ENCODE peak calls at places on chromosomes 16 and 17, in ten cellular contexts. S, I, U, F, D, X, G, H, V and Z are unnamed samples.

GRCh38 chr17:17468217-17469010 is 8.4 kb upstream of the MED9 start:
- DNase-seq in X (no peak), I (no peak), S (no peak), U (no peak), F (peak; percentile 91), D (no peak), G (no peak), H (no peak), V (no peak), Z (no peak)

GRCh38 chr16:29662000-29662728 is 883 bp upstream of the SPN start:
- DNase-seq in G (no peak), D (no peak), S (no peak), I (no peak), F (no peak), V (no peak), H (no peak), X (no peak), U (no peak), Z (no peak)

GRCh38 chr16:76941091-76941490 is 249.9 kb upstream of the MON1B start:
- DNase-seq in I (no peak), G (no peak), S (no peak), F (no peak), U (no peak), V (no peak), H (no peak), D (no peak), X (no peak), Z (no peak)

GRCh38 chr17:69448431-69449102 is 34.1 kb downstream of the MAP2K6 start:
- DNase-seq in S (no peak), G (peak; percentile 40), X (peak; percentile 54), U (no peak), V (no peak), H (no peak), D (no peak), F (peak; percentile 11), I (no peak), Z (peak; percentile 89)

GRCh38 chr17:74192950-74193781 is 10.3 kb upstream of the RPL38 start:
- DNase-seq in F (peak; percentile 53), U (no peak), V (no peak), S (peak; percentile 75), D (no peak), H (peak; percentile 87), I (no peak), G (no peak), X (no peak), Z (no peak)

GRCh38 chr16:84460406-84461028 is 43.9 kb downstream of the MEAK7 start:
- DNase-seq in G (no peak), F (no peak), V (no peak), H (no peak), X (no peak), I (no peak), D (no peak), U (no peak), S (no peak), Z (no peak)

GRCh38 chr17:57985675-57985974 is 2.4 kb downstream of the VEZF1 start:
- DNase-seq in D (peak; percentile 56), V (peak; percentile 52), G (peak; percentile 48), F (no peak), H (no peak), S (no peak), I (no peak), X (peak; percentile 50), U (no peak), Z (no peak)

GRCh38 chr16:63702981-63703590 is 1418.8 kb downstream of the CDH11 start:
- DNase-seq in H (no peak), I (no peak), D (no peak), F (no peak), V (no peak), X (no peak), G (no peak), U (no peak), S (peak; percentile 21), Z (no peak)

GRCh38 chr17:35973333-35974260 is 7.7 kb downstream of the CCL16 start:
- DNase-seq in U (no peak), X (peak; percentile 87), H (no peak), F (peak; percentile 21), G (no peak), I (no peak), S (peak; percentile 99), D (no peak), V (no peak), Z (no peak)

GRCh38 chr16:23905027-23905426 is 69.2 kb downstream of the PRKCB start:
- DNase-seq in U (peak; percentile 4), X (peak; percentile 36), H (peak; percentile 66), V (peak; percentile 69), D (peak; percentile 6), F (no peak), I (no peak), S (no peak), G (no peak), Z (peak; percentile 43)

GRCh38 chr16:26642047-26642664 is 424.6 kb upstream of the C16orf82 start:
- DNase-seq in G (no peak), I (no peak), F (no peak), D (no peak), H (no peak), U (no peak), X (no peak), V (no peak), S (no peak), Z (no peak)

DNA sequence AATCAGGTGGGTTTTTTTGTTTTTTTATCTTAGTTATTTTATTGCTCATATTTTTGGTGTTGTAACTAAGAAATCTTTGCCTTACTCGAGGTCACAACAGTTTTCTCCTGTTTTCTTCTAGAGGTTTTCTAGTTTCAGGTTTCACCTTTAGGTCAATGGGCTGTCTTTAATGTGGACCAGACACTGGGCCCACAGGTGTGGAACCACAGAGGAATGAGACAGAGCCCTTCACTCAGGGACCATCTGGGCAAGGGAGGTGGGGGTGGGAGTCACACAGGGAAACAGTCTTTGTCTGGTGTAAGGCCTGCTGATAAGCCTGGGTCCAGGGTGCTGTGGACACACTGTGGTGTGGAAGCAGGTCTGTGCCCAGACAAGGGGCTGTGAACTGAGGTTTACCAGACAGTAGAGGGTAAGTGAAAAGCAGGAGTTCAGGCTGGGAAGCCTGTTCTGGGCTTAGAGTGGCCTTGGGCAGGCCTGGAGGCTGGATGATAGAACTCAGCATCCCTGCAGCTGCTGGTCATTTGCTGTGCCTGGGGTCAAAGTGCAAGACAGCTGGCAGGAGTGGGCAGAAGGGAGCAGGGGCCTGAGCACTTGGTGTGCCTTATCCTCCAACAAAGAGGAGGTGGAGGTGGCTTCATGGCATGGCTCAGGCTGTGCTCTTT is 75.6 kb downstream of the SPECC1 start:
- DNase-seq in D (no peak), G (no peak), F (no peak), I (no peak), S (no peak), X (no peak), U (no peak), H (no peak), V (no peak), Z (no peak)
- H3K4me3 ChIP-seq in D (no peak overlapping the region), G (no peak overlapping the region), F (no peak overlapping the region), I (no peak overlapping the region), S (no peak overlapping the region), X (no peak overlapping the region), U (no peak overlapping the region), H (no peak overlapping the region), V (no peak overlapping the region), Z (no peak overlapping the region)

DNA sequence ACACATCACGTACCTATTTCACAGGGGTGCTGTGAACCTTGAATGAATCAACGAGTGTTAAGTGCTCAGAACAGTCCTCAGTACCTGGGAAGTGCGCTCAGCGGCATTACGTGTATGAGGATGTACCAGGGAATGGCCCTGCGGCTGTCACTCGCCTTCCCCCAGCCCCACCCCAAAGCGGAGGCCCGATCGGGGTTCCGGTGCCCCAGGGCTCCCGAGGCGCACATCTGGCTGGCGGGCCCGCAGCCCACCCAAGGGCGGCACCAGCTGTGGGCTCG is 17.6 kb downstream of the ZNF423 start:
- DNase-seq in H (no peak), F (no peak), U (no peak), X (no peak), D (no peak), G (no peak), I (no peak), V (no peak), S (no peak), Z (no peak)
- H3K4me3 ChIP-seq in H (no peak overlapping the region), F (no peak overlapping the region), U (no peak overlapping the region), X (no peak overlapping the region), D (no peak overlapping the region), G (no peak overlapping the region), I (no peak overlapping the region), V (peak overlapping the region; percentile 28), S (no peak overlapping the region), Z (peak overlapping the region; percentile 19)

DNA sequence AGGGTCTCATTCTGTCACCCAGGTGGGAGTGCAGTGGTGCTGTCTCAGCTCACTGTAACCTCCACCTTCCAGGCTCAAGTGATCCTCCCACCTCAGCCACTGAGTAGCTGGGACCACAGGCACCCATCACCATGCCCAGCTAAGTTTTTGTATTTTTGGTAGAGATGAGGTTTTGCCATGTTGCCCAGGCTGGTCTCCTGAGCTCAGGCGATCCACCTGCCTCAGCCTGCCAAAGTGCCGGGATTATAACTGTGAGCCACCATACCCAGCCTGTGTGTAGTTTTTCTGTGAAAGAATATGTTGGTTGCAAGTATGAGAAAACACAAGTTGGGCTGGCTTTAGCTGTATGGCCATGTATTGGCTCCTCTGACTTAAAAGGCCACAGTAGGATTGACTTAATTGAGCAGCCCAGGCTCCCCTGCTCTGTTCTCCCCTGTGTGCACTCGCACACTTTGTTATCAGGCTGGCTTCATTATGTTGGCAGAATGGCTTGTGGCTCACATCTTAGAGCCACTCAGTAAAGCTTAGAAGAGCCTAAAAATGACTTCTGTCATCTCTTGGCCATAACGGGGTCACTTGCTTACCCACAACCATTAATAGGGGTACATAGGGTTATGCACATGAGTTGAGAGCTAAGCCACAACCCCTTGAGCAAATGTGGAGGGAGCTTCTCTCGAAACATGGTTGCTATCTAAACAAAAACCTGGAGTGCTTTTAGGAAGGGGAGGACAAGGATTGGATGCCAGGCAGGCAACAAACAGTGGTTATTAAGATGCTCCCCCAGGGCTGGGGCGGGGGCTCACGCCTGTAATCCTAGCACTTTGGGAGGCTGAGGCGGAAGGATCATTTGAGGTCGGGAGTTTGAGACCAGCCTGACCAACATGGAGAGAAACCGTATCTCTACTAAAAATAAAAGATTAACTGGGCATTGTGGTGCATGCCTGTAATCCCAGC is 6.1 kb downstream of the HAPSTR1 start:
- DNase-seq in D (no peak), G (no peak), F (no peak), V (no peak), I (no peak), U (no peak), X (no peak), S (no peak), H (no peak), Z (no peak)
- H3K4me3 ChIP-seq in D (no peak overlapping the region), G (no peak overlapping the region), F (no peak overlapping the region), V (no peak overlapping the region), I (no peak overlapping the region), U (no peak overlapping the region), X (no peak overlapping the region), S (no peak overlapping the region), H (no peak overlapping the region), Z (no peak overlapping the region)

DNA sequence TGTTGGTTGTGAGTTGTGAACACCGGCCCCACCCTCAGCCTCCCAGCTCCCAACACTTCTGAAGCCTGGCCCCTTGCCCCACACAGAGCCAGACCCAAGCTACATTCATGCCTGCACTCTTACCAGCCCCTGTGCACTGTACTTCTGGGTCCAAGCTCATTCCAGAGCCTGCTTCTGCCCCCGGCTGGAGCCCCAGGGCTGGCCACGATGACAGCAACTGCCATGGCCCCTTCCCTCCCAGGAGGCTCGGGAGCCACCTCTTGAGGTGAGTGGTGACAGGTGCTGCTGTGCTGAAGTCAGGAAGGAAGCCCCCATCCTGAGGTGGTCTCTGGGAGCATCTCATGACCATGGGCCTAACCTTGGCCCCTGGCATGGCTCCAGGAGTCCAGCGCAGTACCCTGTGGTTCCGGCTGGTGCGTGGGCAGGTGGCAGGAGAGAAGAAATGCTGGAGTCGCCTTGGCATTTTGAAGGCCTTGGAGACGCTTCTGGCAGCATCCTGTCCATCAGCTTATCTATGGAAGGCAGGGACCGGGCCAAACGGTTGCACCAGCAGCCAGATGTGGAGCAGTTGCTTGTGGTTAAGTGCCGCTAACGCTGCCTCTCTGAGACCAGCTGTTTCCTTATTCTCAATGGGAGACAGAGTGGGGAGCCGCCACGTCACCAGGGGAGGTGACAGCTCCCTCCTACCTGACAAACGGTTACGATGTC is 3.9 kb upstream of the CDT1 start:
- DNase-seq in D (no peak), U (no peak), F (peak; percentile 18), X (no peak), V (no peak), H (no peak), G (no peak), S (no peak), I (no peak), Z (no peak)
- H3K4me3 ChIP-seq in D (no peak overlapping the region), U (no peak overlapping the region), F (no peak overlapping the region), X (no peak overlapping the region), V (no peak overlapping the region), H (no peak overlapping the region), G (no peak overlapping the region), S (no peak overlapping the region), I (no peak overlapping the region), Z (no peak overlapping the region)